ENCODE peak calls at places on chromosomes 11 and 22, in seven cellular contexts. N is T-helper 9 cell; Z is iris pigment epithelial cell; S is stimulated activated CD8-positive, alpha-beta memory T cell treated with anti-CD3 and anti-CD28 coated beads, Interleukin-15, amount 100 ng/mL, for 24 hours; F is CMK; C is HFFc6; E is ACHN. J is an unnamed sample.

GRCh38 chr11:115985896-115986295 is 481.7 kb upstream of the CADM1 start:
- DNase-seq in Z (no peak), C (no peak), N (no peak), S (no peak), E (no peak), F (no peak), J (no peak)

GRCh38 chr11:85530596-85530995 is 96.5 kb downstream of the DLG2 start:
- DNase-seq in C (no peak), E (no peak), S (no peak), F (no peak), Z (no peak), N (no peak), J (no peak)

GRCh38 chr11:18958221-18958910 is 19.2 kb upstream of the MRGPRX1 start:
- DNase-seq in Z (no peak), C (no peak), E (no peak), S (no peak), F (no peak), N (no peak), J (no peak)

GRCh38 chr11:24738972-24739371 is 242.1 kb downstream of the LUZP2 start:
- DNase-seq in S (no peak), N (no peak), E (no peak), Z (no peak), F (no peak), C (no peak), J (no peak)

GRCh38 chr22:50705219-50705691 is 32.6 kb downstream of the SHANK3 start:
- DNase-seq in C (no peak), E (no peak), S (no peak), Z (peak), F (no peak), N (no peak), J (no peak)

GRCh38 chr11:129960216-129961214 is 42.1 kb downstream of the PRDM10 start:
- DNase-seq in E (peak), Z (peak), C (peak), F (no peak), S (no peak), N (no peak), J (peak)

GRCh38 chr11:65867284-65868071 is 5.1 kb downstream of the EFEMP2 start:
- DNase-seq in S (no peak), E (no peak), Z (no peak), N (no peak), C (no peak), F (no peak), J (no peak)

GRCh38 chr11:15106201-15106965 is 8.3 kb upstream of the INSC start:
- DNase-seq in S (no peak), E (no peak), C (peak), N (no peak), F (no peak), Z (peak), J (no peak)

GRCh38 chr11:11534981-11535380 is 86.8 kb downstream of the GALNT18 start:
- DNase-seq in S (no peak), N (no peak), F (no peak), C (no peak), E (no peak), Z (no peak), J (no peak)

GRCh38 chr11:76266269-76266668 is 60.0 kb upstream of the WNT11 start:
- DNase-seq in N (no peak), E (peak), Z (peak), F (no peak), S (no peak), C (peak), J (no peak)

GRCh38 chr11:62104816-62105610 is 18.8 kb upstream of the INCENP start:
- DNase-seq in Z (peak), S (no peak), N (no peak), E (no peak), F (peak), C (peak), J (no peak)

GRCh38 chr22:44870021-44870420 is 117.6 kb downstream of the ARHGAP8 start:
- DNase-seq in E (no peak), N (no peak), Z (peak), S (no peak), F (no peak), C (no peak), J (no peak)

GRCh38 chr11:92050305-92050704 is 174.3 kb upstream of the FAT3 start:
- DNase-seq in Z (no peak), N (no peak), E (no peak), C (no peak), S (no peak), F (no peak), J (no peak)

GRCh38 chr11:130785376-130786110 is 130.7 kb downstream of the SNX19 start:
- DNase-seq in N (no peak), F (no peak), C (peak), S (no peak), Z (peak), E (peak), J (no peak)

GRCh38 chr11:120645639-120646038 is 134.1 kb downstream of the GRIK4 start:
- DNase-seq in E (peak), Z (no peak), S (no peak), C (no peak), F (no peak), N (no peak), J (no peak)

GRCh38 chr11:78567209-78567608 is 7.5 kb downstream of the NARS2 start:
- DNase-seq in N (no peak), Z (peak), C (peak), F (no peak), E (peak), S (no peak), J (no peak)

J was measured in Peyer's patch.